ENCODE peak calls at places on chromosomes 3 and 15, in nine cellular contexts. K is astrocyte, G is Calu3, R is brain microvascular endothelial cell, Z is upper lobe of left lung, J is fibroblast of mammary gland, V is progenitor cell of endocrine pancreas, Q is mucosa of descending colon, S is GM06990. M is an unnamed sample.

GRCh38 chr3:125556314-125556713 is 36.3 kb upstream of the SNX4 start:
- DNase-seq in K (peak), G (no peak), R (peak), Z (no peak), J (peak), V (no peak), Q (no peak), S (no peak), M (no peak)

GRCh38 chr3:18919158-18919557 is 229.2 kb upstream of the KCNH8 start:
- DNase-seq in K (no peak), G (no peak), R (no peak), Z (no peak), J (no peak), V (no peak), Q (no peak), S (no peak), M (no peak)

GRCh38 chr3:16849240-16849639 is 35.5 kb upstream of the PLCL2 start:
- DNase-seq in K (peak), G (peak), R (peak), Z (peak), J (peak), V (no peak), Q (peak), S (peak), M (peak)

GRCh38 chr15:95669146-95669922 is 661.2 kb upstream of the NR2F2 start:
- DNase-seq in K (no peak), G (no peak), R (no peak), Z (no peak), J (peak), V (no peak), Q (no peak), S (peak), M (no peak)

GRCh38 chr3:66822059-66823009 is 175.8 kb upstream of the KBTBD8 start:
- DNase-seq in K (peak), G (peak), R (peak), Z (peak), J (peak), V (peak), Q (peak), S (peak), M (peak)

GRCh38 chr15:91882858-91883586 is 29.5 kb downstream of the SLCO3A1 start:
- DNase-seq in K (peak), G (no peak), R (no peak), Z (no peak), J (no peak), V (no peak), Q (no peak), S (no peak), M (no peak)

GRCh38 chr3:149010504-149010951 is 19.2 kb downstream of the GYG1 start:
- DNase-seq in K (peak), G (peak), R (no peak), Z (no peak), J (no peak), V (no peak), Q (no peak), S (no peak), M (no peak)

GRCh38 chr3:177460100-177460499 is 262.8 kb upstream of the TBL1XR1 start:
- DNase-seq in K (no peak), G (no peak), R (no peak), Z (no peak), J (no peak), V (no peak), Q (no peak), S (no peak), M (no peak)

GRCh38 chr3:116443096-116443793 is 2.0 kb downstream of the LSAMP start:
- DNase-seq in K (peak), G (no peak), R (no peak), Z (no peak), J (peak), V (no peak), Q (no peak), S (no peak), M (no peak)

GRCh38 chr15:77123854-77124253 is 52.9 kb upstream of the TSPAN3 start:
- DNase-seq in K (no peak), G (no peak), R (no peak), Z (no peak), J (no peak), V (no peak), Q (no peak), S (no peak), M (no peak)

GRCh38 chr3:167952969-167953368 is 142.8 kb downstream of the GOLIM4 start:
- DNase-seq in K (no peak), G (no peak), R (no peak), Z (no peak), J (no peak), V (no peak), Q (no peak), S (no peak), M (no peak)
- TF ChIP-seq CTCF in K (no peak), G (no peak), R (no peak), Z (no peak), J (no peak), V (no peak), Q (no peak), S (no peak), M (no peak)

GRCh38 chr3:165343185-165343584 is 147.0 kb upstream of the SLITRK3 start:
- DNase-seq in K (no peak), G (no peak), R (no peak), Z (no peak), J (no peak), V (no peak), Q (no peak), S (no peak), M (no peak)

GRCh38 chr3:165336786-165337185 is 140.6 kb upstream of the SLITRK3 start:
- DNase-seq in K (peak), G (no peak), R (peak), Z (no peak), J (peak), V (no peak), Q (no peak), S (no peak), M (no peak)

DNA sequence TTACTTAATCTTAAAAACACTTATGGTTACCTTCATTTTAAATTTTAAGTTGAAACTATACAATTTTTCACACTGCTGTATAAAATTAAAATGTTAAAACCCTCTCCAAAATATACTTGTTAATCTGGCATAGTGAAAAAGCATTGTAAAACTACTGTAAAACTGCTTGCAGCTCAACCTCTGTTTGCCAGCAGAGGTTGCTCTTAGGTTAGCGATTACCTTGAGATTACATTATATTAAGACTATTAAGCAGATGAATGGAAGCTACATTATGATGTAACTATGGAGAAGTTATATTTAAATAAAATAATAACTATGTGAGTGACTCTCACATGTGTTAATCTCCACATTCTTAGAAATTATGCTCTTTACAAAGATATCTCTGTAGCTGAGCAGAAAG is 143.6 kb upstream of the SLITRK3 start:
- DNase-seq in K (no peak), G (peak), R (peak), Z (no peak), J (peak), V (no peak), Q (peak), S (no peak), M (no peak)
- TF ChIP-seq CTCF in K (peak), G (peak), R (peak), Z (no peak), J (peak), V (peak), Q (no peak), S (no peak), M (no peak)

GRCh38 chr3:12948891-12949711 is 107.7 kb upstream of the RPL32 start:
- DNase-seq in K (peak), G (no peak), R (peak), Z (peak), J (peak), V (no peak), Q (no peak), S (no peak), M (no peak)

GRCh38 chr3:12946134-12946533 is 104.8 kb upstream of the RPL32 start:
- DNase-seq in K (no peak), G (no peak), R (no peak), Z (no peak), J (no peak), V (no peak), Q (no peak), S (no peak), M (no peak)

GRCh38 chr3:12946661-12947316 is 105.4 kb upstream of the RPL32 start:
- DNase-seq in K (no peak), G (no peak), R (peak), Z (no peak), J (no peak), V (no peak), Q (no peak), S (no peak), M (no peak)

GRCh38 chr3:12948371-12948770 is 107.0 kb upstream of the RPL32 start:
- DNase-seq in K (peak), G (no peak), R (peak), Z (no peak), J (peak), V (no peak), Q (no peak), S (no peak), M (no peak)

DNA sequence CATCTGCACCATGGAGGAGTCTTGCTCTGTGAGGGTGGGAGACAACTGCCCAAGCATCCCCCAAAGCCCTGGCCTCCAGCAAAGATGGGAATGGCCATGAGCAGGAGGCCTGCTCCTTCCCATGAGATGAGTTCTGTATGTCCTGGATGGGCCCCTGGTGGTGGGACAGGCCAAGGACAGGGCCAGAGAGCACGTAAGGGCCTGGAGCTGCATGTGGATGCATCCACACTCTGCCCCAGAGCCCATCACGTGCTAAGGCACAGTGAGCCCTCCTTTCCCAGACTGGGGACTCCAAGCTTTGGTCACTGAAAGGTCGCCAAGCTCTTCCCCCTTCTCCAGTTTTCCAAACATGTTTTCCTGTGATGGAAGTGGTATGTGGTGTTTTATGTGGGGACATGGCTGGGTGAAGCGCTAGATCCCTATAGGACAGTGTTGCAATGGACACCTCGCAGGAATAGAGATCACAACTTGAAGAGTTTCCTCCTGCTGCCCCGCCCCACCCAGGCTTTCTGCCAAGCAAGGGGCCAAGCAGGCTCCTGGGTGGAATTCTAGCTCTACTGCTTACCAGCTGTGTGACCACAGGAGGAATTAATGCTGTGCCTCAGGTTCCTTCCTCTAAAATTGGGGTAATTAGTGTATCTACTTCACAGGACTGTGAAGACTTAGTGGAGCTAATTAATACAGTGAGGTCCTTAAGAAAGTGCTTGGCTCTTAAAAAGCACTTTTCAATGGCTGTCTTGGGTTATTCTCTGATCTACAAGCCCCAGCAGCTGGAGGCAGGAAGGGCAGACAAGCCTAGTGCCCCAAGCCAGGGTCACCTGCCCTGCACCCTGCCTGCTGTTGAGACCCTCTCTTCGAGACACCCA is 106.4 kb upstream of the RPL32 start:
- DNase-seq in K (peak), G (peak), R (peak), Z (peak), J (peak), V (no peak), Q (peak), S (no peak), M (no peak)
- TF ChIP-seq CTCF in K (no peak), G (no peak), R (peak), Z (no peak), J (peak), V (peak), Q (no peak), S (no peak), M (no peak)

GRCh38 chr3:65436580-65436979 is 602.1 kb downstream of the MAGI1 start:
- DNase-seq in K (no peak), G (peak), R (no peak), Z (no peak), J (peak), V (no peak), Q (no peak), S (no peak), M (no peak)
- TF ChIP-seq CTCF in K (peak), G (peak), R (peak), Z (no peak), J (peak), V (peak), Q (no peak), S (peak), M (no peak)

GRCh38 chr3:34015204-34016142 is 217.0 kb downstream of the PDCD6IP start:
- DNase-seq in K (no peak), G (no peak), R (no peak), Z (no peak), J (peak), V (no peak), Q (no peak), S (peak), M (no peak)
- TF ChIP-seq CTCF in K (peak), G (no peak), R (peak), Z (no peak), J (peak), V (peak), Q (no peak), S (peak), M (no peak)

GRCh38 chr15:101220060-101220459 is 31.8 kb downstream of the CHSY1 start:
- DNase-seq in K (no peak), G (no peak), R (no peak), Z (no peak), J (no peak), V (no peak), Q (no peak), S (no peak), M (no peak)

GRCh38 chr15:101215681-101216080 is 36.2 kb downstream of the CHSY1 start:
- DNase-seq in K (no peak), G (no peak), R (no peak), Z (no peak), J (no peak), V (no peak), Q (no peak), S (no peak), M (no peak)

GRCh38 chr15:101213570-101213969 is 38.3 kb downstream of the CHSY1 start:
- DNase-seq in K (no peak), G (no peak), R (no peak), Z (no peak), J (no peak), V (no peak), Q (no peak), S (no peak), M (no peak)

GRCh38 chr15:101219441-101219840 is 32.4 kb downstream of the CHSY1 start:
- DNase-seq in K (no peak), G (no peak), R (no peak), Z (no peak), J (no peak), V (no peak), Q (no peak), S (no peak), M (no peak)

DNA sequence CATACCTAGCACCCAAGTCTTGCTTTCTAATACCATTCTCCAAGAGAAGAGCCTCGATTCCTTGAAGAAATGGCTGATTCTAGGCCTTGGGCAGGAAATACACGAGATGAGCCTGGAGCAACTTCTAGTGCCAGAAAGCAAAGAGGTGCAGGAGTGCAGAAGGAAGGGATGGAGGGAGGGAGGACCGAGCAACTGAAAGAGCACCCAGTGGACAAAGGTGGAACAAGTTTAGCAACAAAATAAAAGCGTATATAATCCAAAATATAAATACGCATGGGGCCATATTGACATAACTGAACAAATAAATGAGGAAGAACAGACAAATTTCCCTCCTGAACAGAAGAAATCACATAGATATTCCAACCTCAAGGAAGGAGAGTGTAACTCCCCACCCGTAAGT is 34.4 kb downstream of the CHSY1 start:
- DNase-seq in K (no peak), G (no peak), R (no peak), Z (no peak), J (no peak), V (no peak), Q (no peak), S (no peak), M (no peak)
- TF ChIP-seq CTCF in K (peak), G (no peak), R (peak), Z (no peak), J (no peak), V (peak), Q (no peak), S (no peak), M (no peak)

GRCh38 chr3:133570937-133571320 is 2.6 kb upstream of the CDV3 start:
- DNase-seq in K (peak), G (no peak), R (peak), Z (no peak), J (peak), V (no peak), Q (no peak), S (no peak), M (no peak)

GRCh38 chr3:133573054-133573628 is 345 bp upstream of the CDV3 start:
- DNase-seq in K (peak), G (peak), R (peak), Z (peak), J (peak), V (peak), Q (peak), S (peak), M (peak)

GRCh38 chr3:133573629-133574194 is at the start of gene CDV3:
- DNase-seq in K (no peak), G (no peak), R (no peak), Z (no peak), J (no peak), V (no peak), Q (no peak), S (no peak), M (no peak)

GRCh38 chr3:133574260-133574881 is 885 bp downstream of the CDV3 start:
- DNase-seq in K (peak), G (peak), R (peak), Z (peak), J (peak), V (peak), Q (peak), S (peak), M (peak)

GRCh38 chr3:133572158-133573053 is 1.1 kb upstream of the CDV3 start:
- DNase-seq in K (no peak), G (peak), R (no peak), Z (no peak), J (peak), V (no peak), Q (peak), S (peak), M (no peak)
- TF ChIP-seq CTCF in K (no peak), G (no peak), R (no peak), Z (no peak), J (no peak), V (no peak), Q (no peak), S (no peak), M (no peak)

DNA sequence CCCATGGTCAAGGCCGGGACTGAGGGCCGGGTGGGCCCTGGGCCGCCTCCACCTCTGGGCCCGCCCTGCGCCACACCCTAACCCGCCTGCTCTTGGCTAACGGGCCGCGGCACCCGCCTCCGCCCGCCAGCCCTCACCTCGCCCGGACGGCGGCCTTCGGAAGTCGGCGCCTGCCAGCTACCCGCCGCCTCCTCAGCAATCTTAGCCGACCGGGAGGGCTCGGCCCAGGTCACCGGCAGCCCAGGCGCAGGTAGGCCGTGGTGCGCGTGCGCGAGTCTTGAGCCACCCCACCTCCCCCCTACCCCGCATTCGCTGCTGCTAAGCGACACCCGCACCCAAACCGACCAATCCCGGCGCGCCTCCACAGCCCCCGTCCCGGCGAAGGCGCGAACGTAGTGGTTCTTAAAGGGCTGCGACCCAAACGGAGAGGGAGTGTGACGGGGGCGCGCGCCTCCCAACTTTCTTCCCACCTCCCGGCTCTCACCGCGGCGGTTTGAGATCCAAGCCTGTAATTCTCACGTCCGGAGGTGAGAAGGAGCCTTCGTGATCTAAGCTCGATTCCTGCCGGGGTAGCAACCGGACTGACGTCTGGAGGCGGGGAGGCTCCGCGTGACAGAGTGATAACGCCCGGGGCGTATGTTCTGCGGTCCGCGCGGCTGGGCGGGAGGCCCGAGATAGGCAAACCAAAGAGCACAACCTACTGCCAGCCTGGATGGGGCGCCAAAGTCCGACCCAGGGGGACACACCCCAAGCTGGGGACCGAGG is at the start of gene SEC22C:
- DNase-seq in K (peak), G (peak), R (peak), Z (peak), J (peak), V (peak), Q (peak), S (peak), M (peak)
- TF ChIP-seq CTCF in K (no peak), G (no peak), R (peak), Z (no peak), J (no peak), V (no peak), Q (no peak), S (peak), M (no peak)

GRCh38 chr3:73433079-73433478 is 191.7 kb downstream of the PDZRN3 start:
- DNase-seq in K (no peak), G (no peak), R (no peak), Z (no peak), J (no peak), V (no peak), Q (no peak), S (no peak), M (no peak)

GRCh38 chr3:73432021-73432722 is 192.6 kb downstream of the PDZRN3 start:
- DNase-seq in K (peak), G (peak), R (peak), Z (no peak), J (peak), V (no peak), Q (peak), S (peak), M (no peak)

GRCh38 chr3:73432723-73433032 is 192.1 kb downstream of the PDZRN3 start:
- DNase-seq in K (no peak), G (no peak), R (no peak), Z (no peak), J (no peak), V (no peak), Q (no peak), S (no peak), M (no peak)

GRCh38 chr3:73433681-73434080 is 191.1 kb downstream of the PDZRN3 start:
- DNase-seq in K (no peak), G (no peak), R (no peak), Z (no peak), J (no peak), V (no peak), Q (no peak), S (no peak), M (no peak)

GRCh38 chr3:73431136-73431933 is 193.4 kb downstream of the PDZRN3 start:
- DNase-seq in K (no peak), G (no peak), R (no peak), Z (no peak), J (no peak), V (no peak), Q (no peak), S (no peak), M (no peak)
- TF ChIP-seq CTCF in K (no peak), G (no peak), R (no peak), Z (no peak), J (no peak), V (no peak), Q (no peak), S (no peak), M (no peak)

DNA sequence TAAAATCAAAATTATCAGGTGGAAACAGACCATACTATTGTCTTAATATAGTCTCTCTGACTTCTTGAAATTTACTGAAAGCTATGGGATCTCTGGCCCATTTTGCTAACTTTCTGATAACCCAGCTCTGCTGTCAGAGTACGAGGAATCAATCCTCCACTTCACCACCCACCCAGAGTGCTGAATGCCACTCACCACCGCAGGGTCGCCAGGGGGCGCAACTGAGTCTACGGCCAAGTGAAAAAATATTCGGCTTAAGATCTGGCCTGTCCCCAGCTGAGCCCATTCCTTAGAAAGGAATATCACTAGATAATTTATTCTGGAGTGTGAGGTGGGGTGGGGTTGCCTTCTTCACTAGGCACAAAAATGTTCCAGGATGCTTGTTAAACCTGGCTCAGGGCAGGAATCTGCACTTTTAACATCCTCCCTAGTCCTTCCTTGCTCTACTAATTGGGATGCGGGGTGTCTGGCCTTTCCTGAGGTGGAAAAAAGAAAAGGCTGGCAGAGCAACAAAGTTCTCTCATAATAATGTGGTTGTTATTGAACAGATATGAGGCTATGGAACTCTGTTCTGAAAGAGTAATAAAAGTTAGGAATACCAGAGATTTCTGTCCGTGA is 520.6 kb downstream of the MFSD1 start:
- DNase-seq in K (no peak), G (no peak), R (peak), Z (peak), J (peak), V (no peak), Q (peak), S (peak), M (no peak)
- TF ChIP-seq CTCF in K (peak), G (no peak), R (peak), Z (peak), J (peak), V (peak), Q (no peak), S (peak), M (no peak)